ENCODE peak calls at places on chromosomes 3 and 15, in four cellular contexts. N, F, E and P are unnamed samples.

GRCh38 chr15:49644364-49644794 is 23.5 kb downstream of the DTWD1 start:
- DNase-seq in N (no peak), F (no peak), E (no peak), P (no peak)

GRCh38 chr15:82641129-82641798 is 5.9 kb downstream of the CPEB1 start:
- DNase-seq in N (no peak), F (no peak), E (no peak), P (no peak)

GRCh38 chr3:57556459-57557087 is 499 bp downstream of the PDE12 start:
- DNase-seq in N (peak; percentile 49), F (no peak), E (no peak), P (no peak)

GRCh38 chr3:77412591-77412990 is 372.7 kb downstream of the ROBO2 start:
- DNase-seq in N (no peak), F (no peak), E (no peak), P (no peak)

GRCh38 chr3:173191611-173192010 is 50.6 kb upstream of the SPATA16 start:
- DNase-seq in N (no peak), F (no peak), E (no peak), P (no peak)

GRCh38 chr15:65044724-65045481 is at the start of gene SLC51B:
- DNase-seq in N (no peak), F (no peak), E (peak; percentile 11), P (no peak)

GRCh38 chr15:99618941-99619411 is 53.2 kb downstream of the MEF2A start:
- DNase-seq in N (no peak), F (no peak), E (no peak), P (no peak)

GRCh38 chr3:64766463-64766862 is 78.7 kb upstream of the ADAMTS9 start:
- DNase-seq in N (no peak), F (no peak), E (no peak), P (no peak)

GRCh38 chr3:29324180-29324651 is 43.3 kb downstream of the RBMS3 start:
- DNase-seq in N (no peak), F (no peak), E (no peak), P (no peak)

GRCh38 chr3:157460253-157460652 is 23.6 kb downstream of the PTX3 start:
- DNase-seq in N (no peak), F (no peak), E (no peak), P (no peak)

GRCh38 chr3:120244834-120245225 is 40.2 kb downstream of the GPR156 start:
- DNase-seq in N (no peak), F (no peak), E (no peak), P (no peak)

GRCh38 chr3:78887608-78888011 is 880.2 kb downstream of the ROBO1 start:
- DNase-seq in N (no peak), F (no peak), E (no peak), P (no peak)

GRCh38 chr15:99412626-99413025 is 153.2 kb upstream of the MEF2A start:
- DNase-seq in N (no peak), F (no peak), E (no peak), P (no peak)

GRCh38 chr3:129705274-129705673 is 98.8 kb upstream of the PLXND1 start:
- DNase-seq in N (no peak), F (no peak), E (no peak), P (no peak)